ENCODE peak calls at places on chromosomes 16 and 17, in ten cellular contexts. Y is hepatocyte, M is transverse colon, R is ascending aorta, D is testis, J is kidney, X is tibial artery, U is prostate gland, O is astrocyte, T is gastrocnemius medialis. F is an unnamed sample. For H3K9me3, the result is how much of the 10 kb centered on the place peaks cover.

GRCh38 chr16:67860589-67861398 is 12.1 kb upstream of the EDC4 start:
- DNase-seq in Y (no peak), M (no peak), R (no peak), D (no peak), J (no peak), X (no peak), U (no peak), O (peak), T (peak), F (no peak)

GRCh38 chr17:63470116-63470515 is 6.7 kb upstream of the ACE start:
- DNase-seq in Y (no peak), M (no peak), R (no peak), D (no peak), J (no peak), X (no peak), U (no peak), O (no peak), T (no peak), F (no peak)

GRCh38 chr16:11224096-11224893 is 31.7 kb downstream of the SOCS1 start:
- DNase-seq in Y (no peak), M (peak), R (peak), D (peak), J (peak), X (peak), U (peak), O (no peak), T (peak), F (peak)

GRCh38 chr16:70746708-70747424 is 54.1 kb downstream of the VAC14 start:
- DNase-seq in Y (peak), M (peak), R (peak), D (no peak), J (peak), X (peak), U (peak), O (peak), T (peak), F (peak)

GRCh38 chr16:49407873-49408565 is 34.4 kb downstream of the C16orf78 start:
- DNase-seq in Y (peak), M (peak), R (peak), D (peak), J (peak), X (peak), U (peak), O (peak), T (peak), F (peak)

GRCh38 chr17:42809250-42809649 is 10.6 kb downstream of the CNTD1 start:
- DNase-seq in Y (no peak), M (no peak), R (no peak), D (no peak), J (no peak), X (no peak), U (no peak), O (peak), T (peak), F (no peak)

GRCh38 chr17:4241535-4241934 is 22.2 kb downstream of the ANKFY1 start:
- DNase-seq in Y (peak), M (no peak), R (no peak), D (no peak), J (no peak), X (no peak), U (no peak), O (no peak), T (no peak), F (no peak)

GRCh38 chr16:78443300-78443604 is 343.8 kb downstream of the WWOX start:
- DNase-seq in Y (no peak), M (no peak), R (no peak), D (no peak), J (no peak), X (no peak), U (no peak), O (no peak), T (no peak), F (no peak)

GRCh38 chr16:19366384-19366783 is 51.3 kb upstream of the TMC5 start:
- DNase-seq in Y (no peak), M (no peak), R (no peak), D (no peak), J (no peak), X (no peak), U (no peak), O (no peak), T (no peak), F (no peak)

GRCh38 chr16:51845586-51845985 is 694.5 kb upstream of the SALL1 start:
- DNase-seq in Y (no peak), M (no peak), R (no peak), D (no peak), J (peak), X (no peak), U (no peak), O (no peak), T (no peak), F (no peak)

GRCh38 chr17:38748329-38749221 is at the start of gene PCGF2:
- DNase-seq in Y (peak), M (peak), R (peak), D (peak), J (peak), X (peak), U (peak), O (peak), T (peak), F (peak)

GRCh38 chr17:7716901-7717755 is at the start of gene DNAH2:
- DNase-seq in Y (peak), M (peak), R (peak), D (peak), J (peak), X (peak), U (peak), O (peak), T (peak), F (peak)

GRCh38 chr17:49530118-49530517 is 35.0 kb downstream of the NGFR start:
- DNase-seq in Y (no peak), M (no peak), R (no peak), D (no peak), J (no peak), X (no peak), U (no peak), O (no peak), T (no peak), F (no peak)

GRCh38 chr17:62790554-62790953 is 17.6 kb downstream of the MARCHF10 start:
- DNase-seq in Y (no peak), M (no peak), R (peak), D (no peak), J (no peak), X (no peak), U (no peak), O (peak), T (no peak), F (no peak)

GRCh38 chr17:80203448-80204092 is 16.6 kb downstream of the SGSH start:
- DNase-seq in Y (no peak), M (no peak), R (no peak), D (no peak), J (peak), X (no peak), U (no peak), O (no peak), T (no peak), F (no peak)

GRCh38 chr16:21946889-21947635 is 6.1 kb upstream of the UQCRC2 start:
- DNase-seq in Y (no peak), M (no peak), R (no peak), D (no peak), J (no peak), X (no peak), U (no peak), O (no peak), T (no peak), F (no peak)

GRCh38 chr17:78142113-78142861 is 3.9 kb upstream of the C17orf99 start:
- DNase-seq in Y (peak), M (peak), R (no peak), D (no peak), J (peak), X (no peak), U (peak), O (peak), T (no peak), F (peak)

GRCh38 chr16:5427571-5427970 is 330.0 kb upstream of the EEF2KMT start:
- DNase-seq in Y (no peak), M (no peak), R (no peak), D (no peak), J (no peak), X (no peak), U (no peak), O (no peak), T (no peak), F (no peak)

GRCh38 chr16:5430598-5430997 is 333.0 kb upstream of the EEF2KMT start:
- DNase-seq in Y (no peak), M (no peak), R (no peak), D (no peak), J (no peak), X (no peak), U (no peak), O (no peak), T (no peak), F (no peak)

GRCh38 chr16:5432166-5432565 is 334.6 kb upstream of the EEF2KMT start:
- DNase-seq in Y (no peak), M (no peak), R (no peak), D (no peak), J (no peak), X (no peak), U (no peak), O (no peak), T (no peak), F (no peak)

GRCh38 chr16:5428932-5429331 is 331.3 kb upstream of the EEF2KMT start:
- DNase-seq in Y (peak), M (peak), R (no peak), D (no peak), J (no peak), X (no peak), U (no peak), O (no peak), T (no peak), F (no peak)
- TF ChIP-seq CTCF in Y (peak), M (peak), R (no peak), D (no peak), J (no peak), X (no peak), U (no peak), O (no peak), T (no peak), F (no peak)

GRCh38 chr17:40097087-40097486 is 3.3 kb downstream of the NR1D1 start:
- DNase-seq in Y (no peak), M (no peak), R (no peak), D (no peak), J (peak), X (no peak), U (no peak), O (no peak), T (no peak), F (no peak)

GRCh38 chr17:40095356-40095943 is 4.9 kb downstream of the NR1D1 start:
- DNase-seq in Y (no peak), M (no peak), R (no peak), D (no peak), J (peak), X (no peak), U (no peak), O (no peak), T (no peak), F (peak)

GRCh38 chr17:40097931-40098845 is 2.2 kb downstream of the NR1D1 start:
- DNase-seq in Y (peak), M (peak), R (peak), D (peak), J (peak), X (peak), U (peak), O (no peak), T (peak), F (peak)

GRCh38 chr17:40094874-40095273 is 5.5 kb downstream of the NR1D1 start:
- DNase-seq in Y (no peak), M (no peak), R (no peak), D (no peak), J (peak), X (no peak), U (no peak), O (no peak), T (no peak), F (no peak)

DNA sequence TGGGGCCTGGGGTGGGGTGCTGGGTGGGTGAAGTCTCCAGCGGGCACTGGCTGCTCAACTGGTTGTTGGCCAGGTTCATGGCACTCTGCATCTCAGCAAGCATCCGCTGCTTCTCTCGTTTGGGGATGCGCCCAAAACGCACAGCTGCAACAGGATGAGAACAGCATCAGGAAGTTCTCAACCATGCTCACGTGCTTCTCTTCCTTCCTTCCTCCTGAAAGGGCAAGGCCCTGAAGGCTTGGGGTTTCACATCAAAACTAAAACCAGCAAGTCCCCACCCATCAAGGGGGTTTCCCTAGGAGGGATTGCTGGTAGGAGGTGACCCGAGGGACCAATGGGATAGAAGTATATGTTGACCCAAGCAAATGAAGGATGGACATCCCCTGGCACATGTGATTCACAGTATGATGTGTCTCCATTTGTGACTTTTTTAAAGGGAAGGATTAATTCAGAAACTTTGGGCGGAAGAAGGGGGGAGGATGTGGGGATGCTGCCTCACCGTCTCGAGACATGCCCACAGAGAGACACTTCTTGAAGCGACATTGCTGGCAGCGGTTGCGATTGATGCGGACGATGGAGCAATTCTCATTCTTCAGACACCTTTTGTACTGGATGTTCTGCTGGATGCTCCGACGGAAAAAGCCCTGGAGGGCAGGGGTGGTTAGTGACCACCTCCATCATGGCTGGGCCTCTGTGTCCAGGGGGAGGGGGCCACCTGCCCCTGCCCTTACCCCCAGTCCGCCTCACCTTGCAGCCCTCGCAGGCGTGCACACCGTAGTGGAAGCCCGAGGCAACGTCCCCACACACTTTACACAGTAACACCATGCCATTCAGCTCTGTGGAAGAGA is 4.2 kb downstream of the NR1D1 start:
- DNase-seq in Y (no peak), M (peak), R (peak), D (no peak), J (no peak), X (no peak), U (no peak), O (no peak), T (no peak), F (peak)
- H3K4me3 ChIP-seq in Y (no peak), M (no peak), R (no peak), D (no peak), J (no peak), X (no peak), U (no peak), O (no peak), T (peak), F (peak)

GRCh38 chr16:35364263-35364662 is 1904.9 kb downstream of the TP53TG3F start:
- DNase-seq in Y (no peak), M (no peak), R (no peak), D (no peak), J (no peak), X (no peak), U (no peak), O (no peak), T (no peak), F (no peak)

GRCh38 chr16:35365675-35366074 is 1906.3 kb downstream of the TP53TG3F start:
- DNase-seq in Y (no peak), M (no peak), R (no peak), D (no peak), J (no peak), X (no peak), U (no peak), O (no peak), T (no peak), F (no peak)

GRCh38 chr16:35363510-35363909 is 1904.1 kb downstream of the TP53TG3F start:
- DNase-seq in Y (no peak), M (no peak), R (no peak), D (no peak), J (no peak), X (no peak), U (no peak), O (no peak), T (no peak), F (no peak)
- H3K9me3 ChIP-seq in Y (under half), M (under half), R (under half), D (under half), J (under half), X (under half), U (under half), O (under half), T (under half), F (under half)

DNA sequence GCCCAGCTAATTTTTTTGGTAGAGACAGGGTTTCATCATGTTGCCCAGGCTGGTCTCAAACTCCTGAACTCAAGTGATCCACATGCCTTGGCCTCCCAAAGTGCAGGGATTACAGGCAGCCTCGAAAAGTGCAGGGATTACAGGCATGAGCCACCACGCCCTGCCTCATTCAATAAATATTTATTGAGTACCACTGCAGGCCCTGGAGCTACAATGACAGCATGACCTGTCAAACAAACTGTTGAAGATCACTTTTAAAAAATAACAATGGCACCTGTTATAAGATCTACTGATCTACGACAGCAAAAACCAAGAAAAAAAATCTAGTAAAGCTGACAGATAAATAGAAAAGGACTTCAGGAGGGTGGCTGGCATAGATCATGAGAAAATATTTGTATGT is 76.3 kb downstream of the CEP95 start:
- DNase-seq in Y (no peak), M (no peak), R (no peak), D (no peak), J (no peak), X (no peak), U (peak), O (no peak), T (no peak), F (no peak)
- TF ChIP-seq CTCF in Y (no peak), M (no peak), R (no peak), D (no peak), J (no peak), X (no peak), U (no peak), O (no peak), T (no peak), F (no peak)

GRCh38 chr17:72477529-72477928 is 356.7 kb downstream of the SOX9 start:
- DNase-seq in Y (peak), M (peak), R (no peak), D (no peak), J (no peak), X (no peak), U (peak), O (no peak), T (no peak), F (peak)
- H3K4me3 ChIP-seq in Y (no peak), M (no peak), R (no peak), D (no peak), J (no peak), X (no peak), U (no peak), O (no peak), T (no peak), F (no peak)

GRCh38 chr17:26818736-26819135 is 475.2 kb upstream of the WSB1 start:
- DNase-seq in Y (peak), M (no peak), R (no peak), D (no peak), J (no peak), X (no peak), U (no peak), O (peak), T (no peak), F (no peak)
- H3K9me3 ChIP-seq in Y (under half), M (under half), R (under half), D (under half), J (half or more), X (under half), U (under half), O (half or more), T (under half), F (half or more)

DNA sequence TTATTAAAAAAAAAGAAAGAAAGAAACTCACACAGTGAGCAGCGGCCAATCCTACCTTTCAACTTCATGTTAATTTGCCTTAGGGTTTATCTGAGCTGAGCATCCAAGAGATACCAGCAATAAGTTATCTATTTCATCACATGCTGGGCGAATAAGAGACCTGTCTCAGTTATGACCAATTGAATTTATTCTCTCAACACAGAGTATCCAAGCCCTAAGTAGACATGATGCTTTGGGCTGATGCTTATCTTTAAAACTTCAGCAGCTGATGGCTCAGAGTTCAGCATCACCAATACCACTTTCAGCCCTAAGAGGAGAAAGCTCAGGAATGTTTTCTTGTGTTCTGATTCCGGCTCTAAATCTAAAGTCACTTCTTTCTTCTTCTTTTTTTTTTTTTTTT is 489.0 kb upstream of the ZFHX3 start:
- DNase-seq in Y (no peak), M (no peak), R (no peak), D (no peak), J (no peak), X (no peak), U (no peak), O (no peak), T (no peak), F (no peak)
- TF ChIP-seq CTCF in Y (no peak), M (no peak), R (no peak), D (no peak), J (no peak), X (no peak), U (no peak), O (no peak), T (no peak), F (no peak)